ENCODE peak calls at places on chromosomes 6 and 20, in seven cellular contexts. G is dorsolateral prefrontal cortex; Q is AG10803; I is IMR-90; M is progenitor cell of endocrine pancreas; T is CD4-positive, alpha-beta T cell; H is type B pancreatic cell. O is an unnamed sample.

GRCh38 chr6:44898296-44898930 is 429.7 kb upstream of the RUNX2 start:
- DNase-seq in G (no peak), Q (peak; percentile 93), I (peak; percentile 64), H (no peak), T (no peak), M (no peak), O (no peak)

GRCh38 chr6:80363501-80363900 is 257.0 kb downstream of the BCKDHB start:
- DNase-seq in M (no peak), Q (peak; percentile 68), G (no peak), T (no peak), H (no peak), I (peak; percentile 25), O (peak; percentile 5)

GRCh38 chr20:9112541-9113515 is 43.9 kb downstream of the PLCB4 start:
- DNase-seq in M (no peak), Q (peak; percentile 85), T (no peak), H (no peak), G (no peak), I (peak; percentile 78), O (peak; percentile 77)

GRCh38 chr6:1917628-1918371 is 308.1 kb downstream of the FOXC1 start:
- DNase-seq in T (no peak), Q (peak; percentile 65), H (no peak), G (peak; percentile 60), I (peak; percentile 91), M (no peak), O (peak; percentile 75)

GRCh38 chr6:90286884-90287488 is 9.7 kb downstream of the BACH2 start:
- DNase-seq in Q (no peak), T (peak; percentile 27), H (no peak), G (no peak), M (peak; percentile 31), I (peak; percentile 20), O (peak; percentile 69)

GRCh38 chr20:49615401-49616153 is 47.6 kb upstream of the PTGIS start:
- DNase-seq in M (no peak), T (no peak), Q (no peak), I (no peak), G (no peak), H (no peak), O (peak; percentile 64)

GRCh38 chr6:50709366-50709734 is 4.0 kb upstream of the TFAP2D start:
- DNase-seq in Q (no peak), G (no peak), T (no peak), M (no peak), H (no peak), I (no peak), O (no peak)

GRCh38 chr6:164612731-164613130 is 696.7 kb downstream of the C6orf118 start:
- DNase-seq in G (no peak), T (no peak), I (no peak), Q (no peak), M (no peak), H (no peak), O (no peak)

DNA sequence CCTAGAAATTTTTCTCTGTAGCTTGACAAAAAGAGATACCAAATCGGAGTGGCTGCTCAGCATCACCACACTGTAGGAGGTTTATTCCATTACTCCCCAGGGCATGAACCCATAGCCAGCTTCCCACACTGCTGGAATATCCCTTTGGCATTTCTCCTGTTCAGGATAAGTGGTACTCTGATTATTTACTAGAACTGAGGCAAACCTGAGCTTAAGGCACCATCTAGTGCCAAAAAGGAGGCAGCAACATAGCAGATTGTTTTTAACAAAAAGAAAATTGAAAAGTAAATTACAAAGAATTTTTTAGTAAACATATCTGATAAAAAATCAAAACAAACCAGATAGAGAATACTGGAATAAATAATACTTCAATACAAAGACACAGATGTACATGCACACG is 181.7 kb downstream of the WDR27 start:
- DNase-seq in I (peak; percentile 70), G (no peak), H (no peak), Q (peak; percentile 72), T (no peak), M (no peak), O (no peak)
- TF ChIP-seq CTCF in I (peak; percentile 82), G (no peak), H (peak; percentile 56), Q (peak; percentile 78), T (no peak), M (peak; percentile 18), O (no peak)

DNA sequence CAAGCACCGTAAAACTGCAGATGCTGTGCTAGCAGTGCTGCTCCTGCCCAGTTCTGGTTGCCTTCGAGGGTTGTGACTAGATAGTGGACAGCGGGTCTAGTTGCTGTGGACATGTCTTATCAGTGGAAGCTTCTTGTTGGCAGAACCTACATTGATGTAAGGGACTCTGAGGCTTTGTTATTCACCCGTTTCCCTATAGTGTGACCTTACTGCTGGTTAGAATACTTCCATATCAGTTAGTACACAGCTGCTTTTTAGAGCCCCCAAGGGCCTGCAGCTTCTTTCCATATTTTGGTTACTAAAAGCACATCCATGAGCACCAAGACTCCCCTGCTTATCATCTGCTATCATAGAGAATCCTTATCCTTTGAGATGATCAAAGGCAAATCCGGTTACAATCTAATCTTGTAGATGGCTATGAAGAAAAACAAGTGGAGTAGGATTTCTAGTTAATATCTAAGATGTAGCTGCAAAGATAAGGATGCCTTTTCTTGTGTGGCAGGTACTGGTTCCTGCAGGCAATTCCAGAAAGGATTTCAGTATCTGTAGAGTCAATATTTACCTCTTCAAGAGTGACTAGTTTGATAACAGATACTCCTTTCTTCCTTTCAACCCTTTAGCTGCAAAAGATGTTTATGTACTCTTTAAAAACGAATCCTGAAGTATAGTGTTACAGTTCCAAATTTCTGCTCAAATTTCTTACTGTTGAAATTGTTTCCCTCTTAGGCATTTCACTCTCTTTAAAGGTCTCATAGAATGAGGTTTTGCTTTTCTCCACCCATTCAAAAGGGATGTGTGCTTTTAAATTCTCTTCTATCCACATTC is 163.6 kb downstream of the JARID2 start:
- DNase-seq in T (no peak), M (no peak), G (no peak), H (no peak), Q (no peak), I (no peak), O (no peak)
- TF ChIP-seq CTCF in T (no peak), M (no peak), G (no peak), H (no peak), Q (no peak), I (no peak), O (no peak)

GRCh38 chr6:138520463-138520862 is 21.2 kb upstream of the NHSL1 start:
- DNase-seq in T (no peak), H (no peak), M (no peak), I (no peak), Q (peak; percentile 49), G (no peak), O (peak; percentile 13)
- TF ChIP-seq CTCF in T (peak; percentile 24), H (peak; percentile 70), M (peak; percentile 43), I (peak; percentile 48), Q (peak; percentile 58), G (peak; percentile 43), O (peak; percentile 34)

GRCh38 chr6:75206338-75207210 is 721 bp upstream of the COL12A1 start:
- DNase-seq in Q (peak; percentile 57), I (no peak), M (no peak), G (no peak), H (no peak), T (no peak), O (no peak)
- TF ChIP-seq CTCF in Q (peak; percentile 25), I (peak; percentile 6), M (no peak), G (no peak), H (no peak), T (no peak), O (peak; percentile 3)

DNA sequence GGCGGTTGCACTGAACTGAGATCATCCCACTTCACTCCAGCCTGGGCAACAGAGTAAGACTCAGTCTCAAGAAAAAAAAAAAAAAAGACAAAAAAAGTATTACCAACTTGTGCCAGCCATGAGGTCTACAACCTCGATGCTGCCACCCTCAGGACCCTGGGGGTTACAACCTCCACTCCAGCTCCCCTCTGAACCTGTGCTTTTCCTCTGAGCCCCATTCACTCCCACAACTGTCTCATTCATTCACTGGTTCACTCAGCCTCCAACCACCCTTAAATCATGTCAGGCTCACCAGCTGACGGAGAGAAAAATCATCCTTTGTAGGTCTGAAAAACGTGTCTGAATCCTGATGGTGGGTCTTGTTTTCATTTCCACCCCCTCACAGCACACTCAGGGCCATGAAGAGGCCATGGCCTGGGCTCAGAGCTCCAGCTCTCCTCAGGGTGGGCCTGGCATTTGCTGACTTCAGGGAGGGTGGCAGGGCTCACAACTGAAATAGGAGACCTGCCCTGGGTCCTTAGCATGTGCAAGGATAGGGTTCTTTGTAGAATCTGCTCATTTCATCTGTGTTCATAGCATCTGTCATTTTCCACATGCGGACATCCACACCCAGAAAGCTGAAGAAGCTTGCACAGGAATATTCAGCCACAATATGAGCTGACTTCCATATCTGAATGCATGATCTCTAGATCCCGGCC is 1.9 kb upstream of the ULBP1 start:
- DNase-seq in Q (peak; percentile 17), G (no peak), T (peak; percentile 27), H (peak; percentile 24), I (no peak), M (no peak), O (peak; percentile 44)
- TF ChIP-seq CTCF in Q (peak; percentile 22), G (no peak), T (peak; percentile 13), H (peak; percentile 50), I (peak; percentile 16), M (peak; percentile 43), O (peak; percentile 24)